ENCODE peak calls at places on chromosomes 1 and 21, in six cellular contexts. D is MM.1S, N is H1, Z is hepatocyte, Y is PC-3, P is fibroblast of lung. R is an unnamed sample.

GRCh38 chr1:50458507-50458906 is 35.3 kb upstream of the DMRTA2 start:
- DNase-seq in D (no peak), N (no peak), Z (no peak), Y (no peak), P (peak), R (no peak)

GRCh38 chr1:62068978-62069377 is 125.7 kb upstream of the L1TD1 start:
- DNase-seq in D (no peak), N (no peak), Z (no peak), Y (no peak), P (peak), R (no peak)

GRCh38 chr1:167221126-167221803 is 579 bp downstream of the POU2F1 start:
- DNase-seq in D (peak), N (peak), Z (peak), Y (no peak), P (no peak), R (no peak)

GRCh38 chr1:39110882-39111281 is 84.7 kb downstream of the NDUFS5 start:
- DNase-seq in D (no peak), N (no peak), Z (no peak), Y (peak), P (peak), R (no peak)

GRCh38 chr1:232594768-232595698 is 34.9 kb downstream of the SIPA1L2 start:
- DNase-seq in D (no peak), N (no peak), Z (no peak), Y (no peak), P (no peak), R (no peak)

GRCh38 chr21:34022557-34023335 is 50.6 kb upstream of the MRPS6 start:
- DNase-seq in D (no peak), N (no peak), Z (no peak), Y (peak), P (no peak), R (peak)

GRCh38 chr1:63326473-63327380 is 4.4 kb downstream of the FOXD3 start:
- DNase-seq in D (no peak), N (peak), Z (peak), Y (no peak), P (peak), R (no peak)

GRCh38 chr1:34776911-34777310 is 4.1 kb upstream of the GJB3 start:
- DNase-seq in D (no peak), N (no peak), Z (no peak), Y (no peak), P (no peak), R (no peak)

GRCh38 chr21:14630556-14631069 is 84.5 kb upstream of the SAMSN1 start:
- DNase-seq in D (no peak), N (no peak), Z (no peak), Y (peak), P (no peak), R (peak)

GRCh38 chr1:23167353-23168078 is 1.1 kb downstream of the LUZP1 start:
- DNase-seq in D (no peak), N (peak), Z (peak), Y (peak), P (peak), R (peak)

GRCh38 chr1:23282967-23283366 is 61.1 kb downstream of the HNRNPR start:
- DNase-seq in D (no peak), N (no peak), Z (no peak), Y (peak), P (peak), R (peak)

GRCh38 chr1:93824869-93825268 is 54.1 kb downstream of the DNTTIP2 start:
- DNase-seq in D (no peak), N (no peak), Z (no peak), Y (no peak), P (no peak), R (no peak)

GRCh38 chr1:200916681-200917080 is 22.0 kb downstream of the INAVA start:
- DNase-seq in D (no peak), N (no peak), Z (no peak), Y (no peak), P (no peak), R (no peak)

GRCh38 chr1:7886346-7886745 is 33.5 kb upstream of the UTS2 start:
- DNase-seq in D (no peak), N (no peak), Z (no peak), Y (peak), P (no peak), R (peak)

GRCh38 chr1:79912813-79913212 is 906.3 kb upstream of the ADGRL4 start:
- DNase-seq in D (no peak), N (no peak), Z (no peak), Y (no peak), P (peak), R (no peak)

GRCh38 chr1:109725510-109725909 is 13.5 kb downstream of the GSTM5 start:
- DNase-seq in D (no peak), N (no peak), Z (no peak), Y (no peak), P (no peak), R (no peak)

GRCh38 chr1:81836007-81836626 is 35.4 kb downstream of the ADGRL2 start:
- DNase-seq in D (no peak), N (no peak), Z (no peak), Y (no peak), P (peak), R (no peak)

GRCh38 chr1:16073490-16074104 is at the start of gene FAM131C:
- DNase-seq in D (peak), N (peak), Z (peak), Y (peak), P (no peak), R (peak)

GRCh38 chr1:220888665-220888986 is 9.4 kb downstream of the HLX start:
- DNase-seq in D (no peak), N (no peak), Z (no peak), Y (no peak), P (no peak), R (no peak)

GRCh38 chr1:220889333-220889732 is 10.1 kb downstream of the HLX start:
- DNase-seq in D (no peak), N (no peak), Z (no peak), Y (no peak), P (no peak), R (no peak)

GRCh38 chr1:220891221-220892085 is 12.2 kb downstream of the HLX start:
- DNase-seq in D (no peak), N (peak), Z (no peak), Y (no peak), P (no peak), R (no peak)

GRCh38 chr1:220890582-220890981 is 11.3 kb downstream of the HLX start:
- DNase-seq in D (no peak), N (no peak), Z (no peak), Y (no peak), P (no peak), R (no peak)

DNA sequence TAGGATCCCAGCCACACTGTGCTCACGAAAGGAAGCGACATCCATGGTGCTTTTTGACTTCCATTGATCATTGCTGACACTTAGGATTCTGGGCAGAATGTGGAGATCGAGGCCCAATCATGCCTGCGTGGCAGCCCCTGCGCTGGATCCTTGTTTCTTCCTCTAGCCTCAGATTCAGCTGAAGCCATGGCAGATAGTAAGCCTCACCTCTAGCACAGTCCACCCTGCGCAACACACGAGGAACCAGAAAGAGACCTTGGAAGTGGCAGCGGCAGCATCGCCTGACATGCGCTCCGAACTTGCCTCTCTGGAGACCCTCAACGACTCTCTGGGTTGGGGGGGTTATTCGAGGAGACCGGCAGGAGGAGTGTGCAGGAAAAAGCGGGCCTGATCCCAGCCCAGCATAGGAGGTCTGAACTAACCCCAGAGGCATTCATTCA is 10.6 kb downstream of the HLX start:
- DNase-seq in D (no peak), N (no peak), Z (no peak), Y (no peak), P (no peak), R (no peak)
- TF ChIP-seq EZH2 in D (no peak), N (peak), Z (no peak), Y (no peak), P (no peak), R (no peak)

GRCh38 chr1:67723620-67724019 is 38.6 kb downstream of the GADD45A start:
- DNase-seq in D (no peak), N (no peak), Z (no peak), Y (peak), P (no peak), R (no peak)
- H3K27ac ChIP-seq in D (no peak), N (no peak), Z (peak), Y (peak), P (no peak), R (no peak)

DNA sequence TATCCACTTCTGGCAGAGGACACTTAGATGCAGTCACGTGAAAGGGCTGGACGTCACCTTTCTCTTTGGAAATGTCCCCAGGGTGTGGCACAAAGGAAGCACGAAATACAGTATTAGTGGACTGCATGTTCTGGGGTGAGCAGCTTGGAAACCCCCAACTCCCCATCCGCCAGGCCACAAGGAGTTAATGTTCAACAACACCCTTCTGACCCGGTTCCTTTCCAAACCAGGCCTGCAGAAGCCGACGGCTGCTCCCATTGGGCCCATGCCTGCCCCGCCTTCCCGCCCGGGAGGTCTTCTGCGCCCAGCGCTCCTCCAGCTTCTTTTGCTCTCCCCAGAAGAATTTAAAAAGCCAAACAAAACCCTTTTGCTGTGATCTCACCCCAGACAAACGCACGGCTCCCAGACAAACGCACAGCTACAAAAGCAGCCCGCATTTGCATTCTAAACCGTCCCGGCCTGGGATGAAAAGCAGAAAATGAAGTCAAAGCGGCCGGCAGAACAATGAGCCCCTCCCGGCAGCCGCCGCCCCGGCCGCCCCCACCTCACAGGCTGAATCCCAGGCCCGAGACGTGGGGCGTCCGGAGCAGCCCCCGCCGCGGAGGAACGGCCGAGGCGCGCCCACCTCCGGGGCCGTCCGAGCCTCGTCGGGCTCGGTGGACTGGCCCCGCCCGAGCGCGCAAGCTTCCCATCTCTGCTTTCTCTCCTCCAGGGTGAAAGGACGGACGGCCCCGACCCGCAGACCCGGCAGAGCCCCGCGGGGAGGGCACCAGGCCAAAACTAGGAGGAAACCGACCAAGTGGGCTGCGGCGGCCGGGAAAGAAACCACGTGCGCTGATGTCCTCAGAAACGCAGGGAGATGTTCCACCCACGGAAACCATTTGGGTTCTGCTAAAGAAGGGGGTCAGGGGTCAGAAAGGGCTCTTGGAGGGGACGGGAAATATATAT is 101.9 kb downstream of the PLPP3 start:
- DNase-seq in D (no peak), N (peak), Z (peak), Y (no peak), P (peak), R (no peak)
- TF ChIP-seq EZH2 in D (no peak), N (no peak), Z (no peak), Y (no peak), P (no peak), R (peak)

DNA sequence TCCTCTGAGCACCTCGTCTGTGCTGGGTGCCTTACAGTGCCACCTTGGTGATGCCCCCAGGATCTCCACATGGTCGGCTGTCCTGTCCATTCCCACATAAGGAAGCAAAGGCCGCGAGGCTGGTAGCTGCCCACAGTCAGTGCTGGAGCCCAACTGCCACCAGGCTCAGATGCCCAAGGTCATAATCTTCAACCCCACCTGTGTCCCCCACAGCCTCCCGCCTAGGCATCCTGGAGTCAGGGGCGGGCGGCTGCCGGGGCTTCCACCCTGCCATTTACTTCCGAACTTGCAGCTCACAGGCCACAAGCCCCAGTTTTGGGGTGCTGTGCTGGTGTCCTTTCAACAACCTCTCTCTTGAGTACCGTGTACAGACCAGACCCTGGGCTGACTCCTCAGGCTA is 126.3 kb downstream of the CASZ1 start:
- DNase-seq in D (no peak), N (no peak), Z (no peak), Y (no peak), P (no peak), R (no peak)
- H3K27ac ChIP-seq in D (no peak), N (no peak), Z (no peak), Y (no peak), P (no peak), R (no peak)

DNA sequence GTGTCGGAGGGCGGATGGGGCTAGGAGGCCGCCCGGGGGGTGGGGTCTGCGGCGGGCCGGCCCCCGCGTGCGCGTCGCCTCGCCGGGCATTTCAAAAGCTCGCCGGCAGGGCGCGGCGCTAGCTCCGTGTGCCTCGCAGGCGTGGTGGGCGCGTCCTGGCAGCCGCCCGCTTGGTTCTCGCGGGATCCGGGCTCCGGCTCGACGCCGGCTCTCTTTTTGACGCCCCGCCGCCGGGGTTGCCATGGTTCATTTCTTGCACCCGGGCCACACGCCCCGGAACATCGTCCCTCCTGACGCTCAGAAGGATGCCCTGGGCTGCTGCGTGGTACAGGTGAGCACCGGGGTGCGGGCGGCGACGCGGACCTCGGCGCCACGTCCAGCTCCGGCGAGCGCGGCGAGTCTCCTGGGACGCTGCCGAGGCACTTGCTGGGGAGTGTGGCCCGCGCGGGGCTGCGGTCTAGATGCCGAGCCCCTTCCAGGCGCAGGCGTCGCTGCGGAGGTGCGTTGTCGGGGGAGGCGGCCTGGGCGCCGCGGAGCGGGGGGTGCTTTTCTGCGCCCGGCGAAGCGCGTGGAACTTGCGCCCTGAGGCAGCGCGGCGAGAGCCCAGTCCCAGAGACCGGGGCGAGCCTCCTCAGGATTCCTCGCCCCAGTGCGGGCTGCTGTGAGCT is at the start of gene ZYG11A:
- DNase-seq in D (peak), N (peak), Z (peak), Y (peak), P (peak), R (peak)
- TF ChIP-seq EZH2 in D (no peak), N (peak), Z (no peak), Y (no peak), P (no peak), R (no peak)

R was measured in A673.